ENCODE peak calls at places on chromosomes 5 and 9, in four cellular contexts. One of them, this sample, is unnamed.

GRCh38 chr5:77285442-77285841 is 75.0 kb downstream of the PDE8B start:
- DNase-seq in T-cell: no peak
- DNase-seq in GM06990: no peak
- DNase-seq in activated gamma-delta T cell: no peak
- DNase-seq in this sample: no peak

GRCh38 chr9:18056993-18057369 is 417.0 kb upstream of the ADAMTSL1 start:
- DNase-seq in T-cell: no peak
- DNase-seq in GM06990: peak; percentile 4
- DNase-seq in activated gamma-delta T cell: no peak
- DNase-seq in this sample: peak; percentile 41

GRCh38 chr9:12680341-12680740 is 12.8 kb upstream of the TYRP1 start:
- DNase-seq in T-cell: no peak
- DNase-seq in GM06990: no peak
- DNase-seq in activated gamma-delta T cell: no peak
- DNase-seq in this sample: no peak

GRCh38 chr9:91315191-91315590 is 46.5 kb downstream of the AUH start:
- DNase-seq in T-cell: no peak
- DNase-seq in GM06990: no peak
- DNase-seq in activated gamma-delta T cell: no peak
- DNase-seq in this sample: no peak

GRCh38 chr5:25327173-25327572 is 682.4 kb upstream of the CDH10 start:
- DNase-seq in T-cell: no peak
- DNase-seq in GM06990: no peak
- DNase-seq in activated gamma-delta T cell: no peak
- DNase-seq in this sample: no peak

GRCh38 chr5:158876263-158876942 is 223.3 kb downstream of the EBF1 start:
- DNase-seq in T-cell: no peak
- DNase-seq in GM06990: peak; percentile 37
- DNase-seq in activated gamma-delta T cell: no peak
- DNase-seq in this sample: no peak

GRCh38 chr9:89522261-89522978 is 24.5 kb upstream of the SEMA4D start:
- DNase-seq in T-cell: peak; percentile 85
- DNase-seq in GM06990: peak; percentile 83
- DNase-seq in activated gamma-delta T cell: no peak
- DNase-seq in this sample: peak; percentile 89

GRCh38 chr9:108188482-108188881 is 667.3 kb downstream of the ACTL7B start:
- DNase-seq in T-cell: no peak
- DNase-seq in GM06990: no peak
- DNase-seq in activated gamma-delta T cell: no peak
- DNase-seq in this sample: no peak

GRCh38 chr5:89120719-89121118 is 237.7 kb upstream of the MEF2C start:
- DNase-seq in T-cell: no peak
- DNase-seq in GM06990: no peak
- DNase-seq in activated gamma-delta T cell: no peak
- DNase-seq in this sample: no peak

GRCh38 chr9:211557-211956 is 3.1 kb upstream of the DOCK8 start:
- DNase-seq in T-cell: no peak
- DNase-seq in GM06990: no peak
- DNase-seq in activated gamma-delta T cell: no peak
- DNase-seq in this sample: no peak

This sample was measured in GM12864.